ENCODE peak calls at places on chromosomes 2 and 18, in six cellular contexts. W, M, P, O, B and K are unnamed samples. For H3K4me1 and H3K27me3, the result is how much of the 10 kb centered on the place peaks cover.

GRCh38 chr2:74632209-74632938 is 15.8 kb downstream of the M1AP start:
- DNase-seq in W (peak), M (no peak), P (no peak), O (no peak), B (no peak), K (no peak)

GRCh38 chr18:74715306-74715705 is 117.6 kb downstream of the ZNF407 start:
- DNase-seq in W (no peak), M (no peak), P (no peak), O (no peak), B (no peak), K (no peak)

GRCh38 chr2:24317491-24317920 is 42.8 kb downstream of the ITSN2 start:
- DNase-seq in W (no peak), M (peak), P (no peak), O (no peak), B (no peak), K (no peak)

GRCh38 chr2:241268716-241269445 is 46.6 kb downstream of the HDLBP start:
- DNase-seq in W (no peak), M (no peak), P (no peak), O (no peak), B (no peak), K (no peak)

GRCh38 chr2:177148477-177149154 is 64.0 kb upstream of the HNRNPA3 start:
- DNase-seq in W (peak), M (peak), P (peak), O (peak), B (peak), K (peak)

GRCh38 chr2:105888625-105889024 is 143.9 kb downstream of the NCK2 start:
- DNase-seq in W (no peak), M (no peak), P (no peak), O (no peak), B (no peak), K (peak)

GRCh38 chr2:231614559-231615057 is 21.9 kb downstream of the TEX44 start:
- DNase-seq in W (no peak), M (peak), P (peak), O (no peak), B (no peak), K (no peak)

GRCh38 chr18:55998071-55998522 is 410.1 kb upstream of the TCF4 start:
- DNase-seq in W (peak), M (no peak), P (no peak), O (no peak), B (no peak), K (no peak)

GRCh38 chr2:181430406-181431199 is 26.6 kb upstream of the ITGA4 start:
- DNase-seq in W (no peak), M (no peak), P (no peak), O (no peak), B (no peak), K (peak)

GRCh38 chr2:157890960-157891629 is 15.0 kb upstream of the ACVR1 start:
- DNase-seq in W (no peak), M (no peak), P (no peak), O (no peak), B (no peak), K (no peak)

GRCh38 chr2:197191177-197191947 is 119.2 kb downstream of the ANKRD44 start:
- DNase-seq in W (peak), M (no peak), P (no peak), O (no peak), B (no peak), K (peak)

GRCh38 chr2:12501469-12502147 is 215.1 kb upstream of the TRIB2 start:
- DNase-seq in W (no peak), M (no peak), P (no peak), O (no peak), B (peak), K (peak)

GRCh38 chr2:150133623-150134022 is 353.8 kb downstream of the RND3 start:
- DNase-seq in W (peak), M (no peak), P (no peak), O (no peak), B (peak), K (peak)

GRCh38 chr2:120346667-120347358 is 877 bp downstream of the INHBB start:
- DNase-seq in W (no peak), M (no peak), P (no peak), O (no peak), B (no peak), K (no peak)

GRCh38 chr2:65300772-65301711 is 73.4 kb downstream of the ACTR2 start:
- DNase-seq in W (peak), M (peak), P (peak), O (no peak), B (peak), K (peak)

GRCh38 chr2:121810959-121811853 is 55.8 kb downstream of the TSN start:
- DNase-seq in W (peak), M (peak), P (no peak), O (peak), B (no peak), K (peak)

GRCh38 chr2:202687276-202687675 is 52.5 kb downstream of the FAM117B start:
- DNase-seq in W (no peak), M (no peak), P (no peak), O (no peak), B (no peak), K (no peak)

GRCh38 chr2:86420913-86421312 is 20.3 kb upstream of the KDM3A start:
- DNase-seq in W (no peak), M (no peak), P (no peak), O (no peak), B (no peak), K (no peak)

GRCh38 chr18:78627546-78628315 is 351.9 kb upstream of the SALL3 start:
- DNase-seq in W (no peak), M (no peak), P (no peak), O (no peak), B (no peak), K (no peak)

GRCh38 chr2:216492951-216493685 is 5.5 kb upstream of the RPL37A start:
- DNase-seq in W (peak), M (no peak), P (no peak), O (no peak), B (no peak), K (no peak)

GRCh38 chr2:189236066-189236465 is 56.5 kb upstream of the COL5A2 start:
- DNase-seq in W (no peak), M (no peak), P (no peak), O (no peak), B (no peak), K (no peak)

GRCh38 chr18:67010916-67011315 is 407.0 kb upstream of the CDH19 start:
- DNase-seq in W (no peak), M (no peak), P (no peak), O (no peak), B (no peak), K (no peak)

GRCh38 chr2:127607399-127607908 is 38.5 kb upstream of the GPR17 start:
- DNase-seq in W (no peak), M (peak), P (no peak), O (no peak), B (no peak), K (no peak)

GRCh38 chr2:217826505-217826904 is 176.3 kb downstream of the TNS1 start:
- DNase-seq in W (no peak), M (no peak), P (peak), O (peak), B (no peak), K (peak)

GRCh38 chr18:63930774-63931354 is 18.2 kb upstream of the HMSD start:
- DNase-seq in W (no peak), M (no peak), P (no peak), O (no peak), B (no peak), K (no peak)

GRCh38 chr2:61705625-61706024 is 148.2 kb downstream of the FAM161A start:
- DNase-seq in W (no peak), M (no peak), P (no peak), O (no peak), B (no peak), K (peak)

GRCh38 chr2:10678225-10678624 is 11.6 kb downstream of the NOL10 start:
- DNase-seq in W (no peak), M (no peak), P (no peak), O (no peak), B (no peak), K (no peak)

GRCh38 chr2:229869226-229869625 is 52.6 kb downstream of the TRIP12 start:
- DNase-seq in W (no peak), M (no peak), P (no peak), O (no peak), B (no peak), K (no peak)

GRCh38 chr2:133586978-133587377 is 18.7 kb upstream of the NCKAP5 start:
- DNase-seq in W (no peak), M (no peak), P (no peak), O (no peak), B (no peak), K (no peak)

GRCh38 chr18:54672846-54673475 is 81.9 kb downstream of the DYNAP start:
- DNase-seq in W (no peak), M (peak), P (no peak), O (peak), B (no peak), K (peak)

GRCh38 chr2:37982147-37982582 is 57.1 kb downstream of the RMDN2 start:
- DNase-seq in W (peak), M (peak), P (no peak), O (peak), B (peak), K (peak)
- H3K4me3 ChIP-seq in W (no peak), M (peak), P (peak), O (no peak), B (no peak), K (no peak)

DNA sequence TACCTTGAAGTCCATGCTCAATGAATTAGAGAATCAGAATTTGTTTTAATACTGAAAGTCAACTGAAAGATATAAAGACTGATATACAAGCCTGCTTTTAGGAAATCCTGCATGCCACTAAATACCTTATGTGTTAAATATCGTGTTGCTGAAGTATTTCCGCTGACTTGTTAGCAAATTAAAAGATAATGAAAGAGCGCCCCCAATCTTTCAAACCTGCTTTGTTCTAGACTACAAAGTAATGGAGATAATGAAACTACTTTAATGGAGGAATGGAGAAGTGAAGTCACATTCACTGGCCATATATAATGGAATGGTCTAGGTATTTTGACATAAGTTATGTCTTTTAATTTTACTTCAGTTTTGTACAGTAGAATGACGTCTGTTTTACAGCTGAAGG is 95.7 kb downstream of the ASXL3 start:
- DNase-seq in W (no peak), M (no peak), P (no peak), O (no peak), B (no peak), K (no peak)
- H3K4me1 ChIP-seq in W (under half), M (under half), P (under half), O (under half), B (under half), K (under half)

GRCh38 chr2:26850002-26850431 is 2.1 kb downstream of the DPYSL5 start:
- DNase-seq in W (no peak), M (no peak), P (no peak), O (no peak), B (no peak), K (no peak)

GRCh38 chr2:26849056-26850001 is 1.4 kb downstream of the DPYSL5 start:
- DNase-seq in W (no peak), M (no peak), P (no peak), O (no peak), B (no peak), K (no peak)

GRCh38 chr2:26846881-26847662 is 860 bp upstream of the DPYSL5 start:
- DNase-seq in W (no peak), M (no peak), P (no peak), O (no peak), B (no peak), K (no peak)

GRCh38 chr2:26847663-26848335 is at the start of gene DPYSL5:
- DNase-seq in W (no peak), M (no peak), P (no peak), O (no peak), B (no peak), K (no peak)

GRCh38 chr2:26848336-26849055 is 564 bp downstream of the DPYSL5 start:
- DNase-seq in W (peak), M (no peak), P (peak), O (no peak), B (no peak), K (no peak)
- H3K27me3 ChIP-seq in W (half or more), M (under half), P (half or more), O (half or more), B (under half), K (under half)

GRCh38 chr2:222311978-222312738 is 13.4 kb upstream of the PAX3 start:
- DNase-seq in W (no peak), M (no peak), P (peak), O (no peak), B (no peak), K (no peak)
- H3K4me3 ChIP-seq in W (no peak), M (no peak), P (no peak), O (no peak), B (no peak), K (no peak)

DNA sequence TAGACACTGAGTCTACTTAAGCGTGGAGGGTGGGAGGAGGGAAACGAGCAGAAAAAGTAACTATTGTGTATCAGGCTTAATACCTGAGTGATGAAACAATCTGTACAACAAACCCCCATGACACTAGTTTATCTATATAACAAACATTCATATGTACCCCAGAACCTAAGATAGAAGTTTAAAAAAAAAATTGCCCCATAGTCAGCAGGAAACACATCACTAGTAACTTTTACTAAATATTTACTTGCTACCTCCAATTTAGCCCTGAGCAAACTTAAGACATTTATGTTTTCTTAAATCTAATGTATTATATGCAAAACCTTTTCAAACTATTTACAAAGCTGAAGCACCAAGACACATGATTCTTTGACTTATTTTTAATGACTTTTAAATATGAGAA is 5.6 kb downstream of the REV1 start:
- DNase-seq in W (no peak), M (no peak), P (no peak), O (no peak), B (no peak), K (no peak)
- H3K4me1 ChIP-seq in W (under half), M (under half), P (under half), O (under half), B (under half), K (under half)

GRCh38 chr2:232632229-232632903 is 1.0 kb upstream of the EFHD1 start:
- DNase-seq in W (no peak), M (no peak), P (no peak), O (no peak), B (no peak), K (no peak)

GRCh38 chr2:232634319-232635150 is 1.1 kb downstream of the EFHD1 start:
- DNase-seq in W (no peak), M (no peak), P (no peak), O (no peak), B (no peak), K (no peak)

GRCh38 chr2:232635820-232636219 is 2.4 kb downstream of the EFHD1 start:
- DNase-seq in W (no peak), M (no peak), P (no peak), O (no peak), B (no peak), K (no peak)

GRCh38 chr2:232633413-232634318 is at the start of gene EFHD1:
- DNase-seq in W (peak), M (peak), P (peak), O (peak), B (no peak), K (peak)

GRCh38 chr2:232632904-232633412 is 446 bp upstream of the EFHD1 start:
- DNase-seq in W (peak), M (no peak), P (no peak), O (no peak), B (no peak), K (no peak)
- H3K27me3 ChIP-seq in W (under half), M (under half), P (half or more), O (under half), B (under half), K (under half)